ENCODE peak calls at places on chromosome 18, in seven cellular contexts. M is NCI-H460, W is NCI-H1092 treated with DMSO at 0.1 percent for 48 hours, Z is HTR-8/SVneo, V is NCI-H226, S is left cardiac atrium, P is mesendoderm. R is an unnamed sample.

GRCh38 chr18:67597759-67598158 is 81.2 kb upstream of the DSEL start:
- DNase-seq in M (no peak), W (no peak), Z (peak; percentile 1), V (no peak), S (no peak), P (no peak), R (no peak)

GRCh38 chr18:53861185-53861584 is 363.3 kb downstream of the MBD2 start:
- DNase-seq in M (no peak), W (no peak), Z (no peak), V (no peak), S (no peak), P (no peak), R (no peak)

GRCh38 chr18:74019864-74020263 is 127.8 kb downstream of the FBXO15 start:
- DNase-seq in M (no peak), W (no peak), Z (no peak), V (no peak), S (no peak), P (no peak), R (no peak)

GRCh38 chr18:3596324-3597158 is 146.6 kb downstream of the TGIF1 start:
- DNase-seq in M (peak; percentile 78), W (peak; percentile 0), Z (no peak), V (no peak), S (peak; percentile 59), P (peak; percentile 86), R (no peak)

GRCh38 chr18:31489311-31489710 is 8.7 kb upstream of the DSG2 start:
- DNase-seq in M (no peak), W (no peak), Z (no peak), V (peak; percentile 16), S (no peak), P (no peak), R (no peak)

GRCh38 chr18:63832470-63832869 is 55.0 kb upstream of the SERPINB2 start:
- DNase-seq in M (no peak), W (no peak), Z (peak; percentile 10), V (peak; percentile 9), S (no peak), P (no peak), R (no peak)

GRCh38 chr18:48859311-48860275 is 91.2 kb downstream of the SMAD7 start:
- DNase-seq in M (no peak), W (peak; percentile 91), Z (no peak), V (no peak), S (peak; percentile 60), P (peak; percentile 89), R (no peak)

GRCh38 chr18:76953186-76953982 is 131.0 kb downstream of the ZNF236 start:
- DNase-seq in M (no peak), W (peak; percentile 90), Z (no peak), V (no peak), S (peak; percentile 86), P (no peak), R (no peak)

GRCh38 chr18:62767321-62767720 is 52.0 kb downstream of the PHLPP1 start:
- DNase-seq in M (peak; percentile 4), W (no peak), Z (no peak), V (no peak), S (no peak), P (no peak), R (no peak)

GRCh38 chr18:47383729-47384128 is 132.3 kb upstream of the SKOR2 start:
- DNase-seq in M (no peak), W (no peak), Z (no peak), V (no peak), S (no peak), P (no peak), R (no peak)

GRCh38 chr18:54975598-54975997 is 16.3 kb upstream of the CCDC68 start:
- DNase-seq in M (no peak), W (no peak), Z (no peak), V (no peak), S (no peak), P (no peak), R (no peak)

GRCh38 chr18:79457239-79457638 is 61.5 kb downstream of the NFATC1 start:
- DNase-seq in M (no peak), W (no peak), Z (no peak), V (no peak), S (no peak), P (no peak), R (no peak)

GRCh38 chr18:55582325-55582724 is 5.7 kb downstream of the TCF4 start:
- DNase-seq in M (no peak), W (no peak), Z (no peak), V (no peak), S (no peak), P (peak; percentile 88), R (no peak)

GRCh38 chr18:9025104-9025838 is 77.2 kb upstream of the NDUFV2 start:
- DNase-seq in M (no peak), W (no peak), Z (peak; percentile 30), V (no peak), S (no peak), P (no peak), R (no peak)

GRCh38 chr18:6487968-6488367 is 73.3 kb upstream of the L3MBTL4 start:
- DNase-seq in M (no peak), W (no peak), Z (no peak), V (no peak), S (no peak), P (peak; percentile 68), R (no peak)

GRCh38 chr18:32139835-32140283 is 48.2 kb downstream of the RNF138 start:
- DNase-seq in M (no peak), W (peak; percentile 58), Z (no peak), V (no peak), S (no peak), P (no peak), R (no peak)

GRCh38 chr18:68121308-68121707 is 593.6 kb downstream of the TMX3 start:
- DNase-seq in M (no peak), W (no peak), Z (no peak), V (no peak), S (no peak), P (peak; percentile 8), R (no peak)

GRCh38 chr18:63897072-63897471 is 9.6 kb downstream of the SERPINB2 start:
- DNase-seq in M (peak; percentile 39), W (no peak), Z (peak; percentile 21), V (peak; percentile 7), S (no peak), P (peak; percentile 20), R (no peak)

GRCh38 chr18:12455511-12455910 is 47.8 kb downstream of the PRELID3A start:
- DNase-seq in M (no peak), W (no peak), Z (no peak), V (no peak), S (peak; percentile 47), P (no peak), R (no peak)

GRCh38 chr18:12862874-12863482 is 21.1 kb downstream of the PTPN2 start:
- DNase-seq in M (no peak), W (no peak), Z (no peak), V (no peak), S (no peak), P (no peak), R (no peak)

GRCh38 chr18:3453540-3454364 is 3.8 kb downstream of the TGIF1 start:
- DNase-seq in M (no peak), W (no peak), Z (no peak), V (peak; percentile 80), S (peak; percentile 59), P (peak; percentile 74), R (peak; percentile 90)

GRCh38 chr18:46892842-46893241 is 24.5 kb downstream of the PIAS2 start:
- DNase-seq in M (no peak), W (no peak), Z (no peak), V (no peak), S (no peak), P (no peak), R (no peak)

GRCh38 chr18:49212819-49213218 is 247.6 kb downstream of the DYM start:
- DNase-seq in M (no peak), W (no peak), Z (no peak), V (no peak), S (no peak), P (no peak), R (no peak)

GRCh38 chr18:12056034-12056883 is 37.4 kb upstream of the ANKRD62 start:
- DNase-seq in M (no peak), W (no peak), Z (no peak), V (no peak), S (no peak), P (no peak), R (no peak)

R was measured in HFF-Myc.